ENCODE peak calls at places on chromosomes 13 and 19, in five cellular contexts. One of them, this sample, is unnamed.

GRCh38 chr19:51010066-51010795 is 8.8 kb upstream of the KLK8 start:
- DNase-seq in MCF 10A: peak
- DNase-seq in CD8-positive, alpha-beta T cell: no peak
- DNase-seq in psoas muscle: no peak
- DNase-seq in AG09319: no peak
- DNase-seq in this sample: no peak

GRCh38 chr19:36605839-36606478 is 846 bp downstream of the ZNF382 start:
- DNase-seq in MCF 10A: no peak
- DNase-seq in CD8-positive, alpha-beta T cell: no peak
- DNase-seq in psoas muscle: no peak
- DNase-seq in AG09319: no peak
- DNase-seq in this sample: no peak

GRCh38 chr13:63311587-63311986 is 1895.9 kb upstream of the PCDH20 start:
- DNase-seq in MCF 10A: no peak
- DNase-seq in CD8-positive, alpha-beta T cell: no peak
- DNase-seq in psoas muscle: no peak
- DNase-seq in AG09319: no peak
- DNase-seq in this sample: no peak

GRCh38 chr19:46746281-46746965 is at the start of gene STRN4:
- DNase-seq in MCF 10A: no peak
- DNase-seq in CD8-positive, alpha-beta T cell: peak
- DNase-seq in psoas muscle: peak
- DNase-seq in AG09319: no peak
- DNase-seq in this sample: peak

GRCh38 chr19:36103842-36104552 is 6.9 kb upstream of the OVOL3 start:
- DNase-seq in MCF 10A: no peak
- DNase-seq in CD8-positive, alpha-beta T cell: no peak
- DNase-seq in psoas muscle: no peak
- DNase-seq in AG09319: no peak
- DNase-seq in this sample: no peak

GRCh38 chr13:95710313-95710712 is 33.4 kb downstream of the DNAJC3 start:
- DNase-seq in MCF 10A: peak
- DNase-seq in CD8-positive, alpha-beta T cell: no peak
- DNase-seq in psoas muscle: no peak
- DNase-seq in AG09319: peak
- DNase-seq in this sample: no peak

GRCh38 chr13:41934994-41935393 is 25.9 kb downstream of the VWA8 start:
- DNase-seq in MCF 10A: no peak
- DNase-seq in CD8-positive, alpha-beta T cell: no peak
- DNase-seq in psoas muscle: no peak
- DNase-seq in AG09319: no peak
- DNase-seq in this sample: no peak

GRCh38 chr19:13060964-13061927 is 41.4 kb downstream of the LYL1 start:
- DNase-seq in MCF 10A: peak
- DNase-seq in CD8-positive, alpha-beta T cell: peak
- DNase-seq in psoas muscle: peak
- DNase-seq in AG09319: no peak
- DNase-seq in this sample: peak

DNA sequence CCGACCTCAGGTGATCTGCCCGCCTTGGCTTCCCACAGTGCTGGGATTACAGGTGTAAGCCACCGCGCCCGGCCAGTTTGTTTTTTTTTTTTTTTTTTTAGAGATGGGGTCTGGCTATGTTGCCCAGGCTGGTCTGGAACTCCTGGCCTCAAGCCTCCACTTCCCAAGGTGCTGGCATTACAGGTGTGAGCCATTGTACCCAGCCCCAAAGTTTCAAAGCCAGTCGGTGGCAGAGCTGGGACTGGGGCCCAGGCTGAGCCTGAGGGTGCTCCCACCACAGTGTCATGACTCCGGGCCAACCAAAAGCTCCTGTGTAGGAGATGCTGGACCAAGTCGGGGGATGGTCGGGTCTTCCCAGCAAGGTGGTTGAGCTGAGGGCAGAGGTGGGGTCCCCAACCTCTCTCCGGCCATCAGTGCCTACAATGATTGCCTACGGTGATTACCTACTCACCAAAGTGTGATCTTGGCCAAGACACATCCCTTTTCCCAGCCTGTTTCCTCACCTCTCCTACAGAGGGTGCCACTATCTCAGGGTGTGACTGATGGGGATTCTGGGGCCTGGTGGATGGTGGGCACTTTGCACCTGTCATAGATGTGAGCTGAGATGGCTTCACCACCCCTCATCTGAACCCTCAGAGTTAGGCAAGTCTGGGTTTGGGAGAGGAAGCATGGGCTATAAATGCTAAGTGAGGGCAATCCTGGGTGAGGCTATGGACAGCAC is 5.9 kb upstream of the SAMD1 start:
- DNase-seq in MCF 10A: no peak
- DNase-seq in CD8-positive, alpha-beta T cell: no peak
- DNase-seq in psoas muscle: no peak
- DNase-seq in AG09319: no peak
- DNase-seq in this sample: no peak
- TF ChIP-seq CTCF in MCF 10A: peak
- TF ChIP-seq CTCF in CD8-positive, alpha-beta T cell: no peak
- TF ChIP-seq CTCF in psoas muscle: no peak
- TF ChIP-seq CTCF in AG09319: no peak
- TF ChIP-seq CTCF in this sample: no peak

DNA sequence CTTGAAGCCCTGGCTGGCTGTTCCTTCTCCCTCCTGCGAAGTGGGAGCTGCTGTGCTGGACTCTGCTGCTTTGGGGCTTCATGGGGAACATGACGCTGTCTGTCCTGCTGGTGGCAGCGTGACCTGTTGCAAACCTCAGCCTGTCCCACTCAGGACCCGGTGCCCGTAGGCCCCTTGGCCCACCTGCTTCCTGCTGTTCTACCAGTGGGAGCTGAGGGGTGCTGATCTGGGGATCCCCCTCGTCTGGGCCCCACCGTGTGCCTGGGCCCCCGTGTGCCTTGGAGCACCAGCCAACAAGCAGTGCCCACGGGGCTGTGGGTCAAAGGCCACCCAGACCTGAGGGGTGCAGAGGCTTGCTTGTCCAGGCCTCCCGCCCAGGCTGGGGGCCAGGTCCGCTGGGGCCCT is 5.3 kb downstream of the SPPL2B start:
- DNase-seq in MCF 10A: no peak
- DNase-seq in CD8-positive, alpha-beta T cell: no peak
- DNase-seq in psoas muscle: no peak
- DNase-seq in AG09319: no peak
- DNase-seq in this sample: no peak
- TF ChIP-seq CTCF in MCF 10A: no peak
- TF ChIP-seq CTCF in CD8-positive, alpha-beta T cell: no peak
- TF ChIP-seq CTCF in psoas muscle: no peak
- TF ChIP-seq CTCF in AG09319: no peak
- TF ChIP-seq CTCF in this sample: no peak

DNA sequence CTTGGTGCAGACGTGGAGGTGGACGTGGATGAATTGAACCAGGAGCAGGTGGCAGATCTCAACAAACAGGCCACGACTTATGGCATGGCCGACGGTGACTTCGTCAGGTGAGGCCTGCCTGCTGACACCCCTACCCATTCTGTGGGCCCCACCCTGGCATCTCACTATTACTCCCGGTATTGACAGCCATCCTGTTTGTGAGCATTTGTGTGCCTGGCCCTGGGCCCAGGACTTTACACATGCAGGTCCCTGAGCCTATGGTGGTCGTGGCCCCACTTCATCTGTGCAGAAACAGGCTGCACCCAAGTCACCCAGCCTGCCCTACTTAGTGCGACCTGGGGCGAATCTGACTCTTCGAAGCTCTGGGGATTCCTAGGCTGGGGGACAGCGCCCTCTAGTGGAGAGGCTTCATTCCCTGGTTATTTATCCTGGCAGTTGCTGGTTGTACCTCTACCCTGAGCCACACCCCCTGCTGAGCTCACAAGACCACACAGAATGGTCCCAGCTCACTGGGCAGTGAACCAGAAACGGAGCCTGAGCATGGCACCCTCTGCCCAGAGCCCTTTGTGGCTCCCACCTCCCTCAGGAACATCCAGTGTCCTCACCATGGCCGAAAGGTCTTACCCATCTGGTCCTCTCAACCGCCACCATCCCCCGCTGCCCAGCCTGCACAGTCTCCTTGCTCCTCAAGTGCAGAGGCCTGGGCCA is 16.9 kb downstream of the ZNF296 start:
- DNase-seq in MCF 10A: peak
- DNase-seq in CD8-positive, alpha-beta T cell: peak
- DNase-seq in psoas muscle: peak
- DNase-seq in AG09319: peak
- DNase-seq in this sample: no peak
- TF ChIP-seq CTCF in MCF 10A: peak
- TF ChIP-seq CTCF in CD8-positive, alpha-beta T cell: peak
- TF ChIP-seq CTCF in psoas muscle: peak
- TF ChIP-seq CTCF in AG09319: peak
- TF ChIP-seq CTCF in this sample: peak

GRCh38 chr19:7870571-7871279 is 3.5 kb downstream of the PRR36 start:
- DNase-seq in MCF 10A: peak
- DNase-seq in CD8-positive, alpha-beta T cell: peak
- DNase-seq in psoas muscle: peak
- DNase-seq in AG09319: no peak
- DNase-seq in this sample: peak

GRCh38 chr19:7869910-7870511 is 4.2 kb downstream of the PRR36 start:
- DNase-seq in MCF 10A: peak
- DNase-seq in CD8-positive, alpha-beta T cell: peak
- DNase-seq in psoas muscle: peak
- DNase-seq in AG09319: no peak
- DNase-seq in this sample: peak

GRCh38 chr19:7868326-7868670 is 5.9 kb downstream of the PRR36 start:
- DNase-seq in MCF 10A: no peak
- DNase-seq in CD8-positive, alpha-beta T cell: no peak
- DNase-seq in psoas muscle: peak
- DNase-seq in AG09319: no peak
- DNase-seq in this sample: no peak

GRCh38 chr19:7868671-7869452 is 5.3 kb downstream of the PRR36 start:
- DNase-seq in MCF 10A: peak
- DNase-seq in CD8-positive, alpha-beta T cell: peak
- DNase-seq in psoas muscle: peak
- DNase-seq in AG09319: no peak
- DNase-seq in this sample: peak

DNA sequence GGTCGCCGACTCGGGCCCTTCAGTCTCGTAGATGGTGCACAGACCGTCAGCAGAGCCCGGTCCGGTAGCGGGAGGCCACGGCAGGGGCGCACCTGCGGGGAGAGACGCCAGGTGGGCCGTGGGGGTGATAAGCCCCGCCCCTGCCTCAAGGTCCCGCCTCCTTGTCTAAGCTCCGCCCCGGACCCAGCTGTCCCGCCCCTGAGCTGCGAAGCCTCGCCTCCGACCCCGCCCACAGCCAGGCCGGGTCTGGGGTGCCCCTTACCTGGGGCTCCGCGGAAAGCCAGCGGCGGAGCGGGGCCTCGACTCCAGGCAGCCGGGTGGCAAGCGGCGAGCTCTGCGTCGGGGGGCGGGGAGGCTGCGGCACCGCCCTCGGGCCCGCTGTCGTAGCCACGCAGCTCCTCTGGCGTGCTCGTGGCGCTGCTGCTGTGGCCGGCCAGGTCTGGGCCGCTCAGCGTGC is 4.7 kb downstream of the PRR36 start:
- DNase-seq in MCF 10A: peak
- DNase-seq in CD8-positive, alpha-beta T cell: peak
- DNase-seq in psoas muscle: peak
- DNase-seq in AG09319: no peak
- DNase-seq in this sample: peak
- TF ChIP-seq CTCF in MCF 10A: no peak
- TF ChIP-seq CTCF in CD8-positive, alpha-beta T cell: no peak
- TF ChIP-seq CTCF in psoas muscle: no peak
- TF ChIP-seq CTCF in AG09319: no peak
- TF ChIP-seq CTCF in this sample: no peak

GRCh38 chr13:33115274-33115673 is 99.1 kb downstream of the KL start:
- DNase-seq in MCF 10A: no peak
- DNase-seq in CD8-positive, alpha-beta T cell: no peak
- DNase-seq in psoas muscle: no peak
- DNase-seq in AG09319: no peak
- DNase-seq in this sample: no peak

GRCh38 chr13:33116321-33117010 is 100.2 kb downstream of the KL start:
- DNase-seq in MCF 10A: no peak
- DNase-seq in CD8-positive, alpha-beta T cell: no peak
- DNase-seq in psoas muscle: no peak
- DNase-seq in AG09319: no peak
- DNase-seq in this sample: no peak

GRCh38 chr13:33123066-33123940 is 107.1 kb downstream of the KL start:
- DNase-seq in MCF 10A: peak
- DNase-seq in CD8-positive, alpha-beta T cell: no peak
- DNase-seq in psoas muscle: peak
- DNase-seq in AG09319: no peak
- DNase-seq in this sample: no peak

GRCh38 chr13:33119886-33120543 is 103.8 kb downstream of the KL start:
- DNase-seq in MCF 10A: peak
- DNase-seq in CD8-positive, alpha-beta T cell: no peak
- DNase-seq in psoas muscle: no peak
- DNase-seq in AG09319: no peak
- DNase-seq in this sample: no peak

GRCh38 chr13:33119022-33119735 is 103.0 kb downstream of the KL start:
- DNase-seq in MCF 10A: no peak
- DNase-seq in CD8-positive, alpha-beta T cell: no peak
- DNase-seq in psoas muscle: no peak
- DNase-seq in AG09319: no peak
- DNase-seq in this sample: no peak
- TF ChIP-seq CTCF in MCF 10A: no peak
- TF ChIP-seq CTCF in CD8-positive, alpha-beta T cell: no peak
- TF ChIP-seq CTCF in psoas muscle: no peak
- TF ChIP-seq CTCF in AG09319: no peak
- TF ChIP-seq CTCF in this sample: no peak

This sample was measured in GM06990.